ENCODE peak calls at places on chromosomes 5 and 9, in nine cellular contexts. One of them, this sample, is unnamed.

GRCh38 chr9:84970432-84970831 is 300.9 kb downstream of the NTRK2 start:
- DNase-seq in stomach: peak
- DNase-seq in heart left ventricle: no peak
- DNase-seq in HFFc6: no peak
- DNase-seq in foreskin fibroblast: peak
- DNase-seq in Calu3: peak
- DNase-seq in cardiac fibroblast: no peak
- DNase-seq in GM06990: no peak
- DNase-seq in GM12865: no peak
- DNase-seq in this sample: no peak

GRCh38 chr5:160183075-160183474 is 46.2 kb upstream of the FABP6 start:
- DNase-seq in heart left ventricle: no peak
- DNase-seq in HFFc6: no peak
- DNase-seq in GM12865: no peak
- DNase-seq in foreskin fibroblast: peak
- DNase-seq in stomach: no peak
- DNase-seq in GM06990: no peak
- DNase-seq in Calu3: no peak
- DNase-seq in cardiac fibroblast: no peak
- DNase-seq in this sample: no peak

GRCh38 chr5:9188131-9188530 is 357.7 kb downstream of the SEMA5A start:
- DNase-seq in foreskin fibroblast: peak
- DNase-seq in GM12865: peak
- DNase-seq in stomach: no peak
- DNase-seq in Calu3: no peak
- DNase-seq in heart left ventricle: no peak
- DNase-seq in HFFc6: peak
- DNase-seq in GM06990: no peak
- DNase-seq in cardiac fibroblast: peak
- DNase-seq in this sample: peak

GRCh38 chr9:71984388-71985069 is 73.1 kb downstream of the C9orf85 start:
- DNase-seq in foreskin fibroblast: peak
- DNase-seq in HFFc6: peak
- DNase-seq in Calu3: no peak
- DNase-seq in GM12865: no peak
- DNase-seq in stomach: no peak
- DNase-seq in heart left ventricle: peak
- DNase-seq in GM06990: no peak
- DNase-seq in cardiac fibroblast: peak
- DNase-seq in this sample: peak

GRCh38 chr5:62450259-62450658 is 37.7 kb downstream of the IPO11 start:
- DNase-seq in foreskin fibroblast: no peak
- DNase-seq in cardiac fibroblast: no peak
- DNase-seq in Calu3: no peak
- DNase-seq in GM06990: no peak
- DNase-seq in GM12865: no peak
- DNase-seq in stomach: no peak
- DNase-seq in HFFc6: no peak
- DNase-seq in heart left ventricle: no peak
- DNase-seq in this sample: no peak

GRCh38 chr9:133715866-133716563 is 22.1 kb downstream of the SARDH start:
- DNase-seq in Calu3: no peak
- DNase-seq in GM06990: no peak
- DNase-seq in stomach: no peak
- DNase-seq in cardiac fibroblast: peak
- DNase-seq in GM12865: no peak
- DNase-seq in HFFc6: no peak
- DNase-seq in heart left ventricle: peak
- DNase-seq in foreskin fibroblast: no peak
- DNase-seq in this sample: no peak

GRCh38 chr9:132590318-132591182 is 8.1 kb downstream of the BARHL1 start:
- DNase-seq in heart left ventricle: no peak
- DNase-seq in GM12865: no peak
- DNase-seq in Calu3: no peak
- DNase-seq in foreskin fibroblast: no peak
- DNase-seq in cardiac fibroblast: no peak
- DNase-seq in stomach: no peak
- DNase-seq in HFFc6: no peak
- DNase-seq in GM06990: no peak
- DNase-seq in this sample: no peak

GRCh38 chr9:438961-439768 is 224.5 kb downstream of the DOCK8 start:
- DNase-seq in foreskin fibroblast: no peak
- DNase-seq in GM12865: no peak
- DNase-seq in heart left ventricle: peak
- DNase-seq in GM06990: no peak
- DNase-seq in Calu3: no peak
- DNase-seq in cardiac fibroblast: peak
- DNase-seq in HFFc6: no peak
- DNase-seq in stomach: no peak
- DNase-seq in this sample: no peak

GRCh38 chr5:180605554-180606214 is 14.4 kb upstream of the SCGB3A1 start:
- DNase-seq in HFFc6: peak
- DNase-seq in GM06990: no peak
- DNase-seq in Calu3: peak
- DNase-seq in cardiac fibroblast: peak
- DNase-seq in foreskin fibroblast: peak
- DNase-seq in stomach: peak
- DNase-seq in GM12865: peak
- DNase-seq in heart left ventricle: no peak
- DNase-seq in this sample: peak

GRCh38 chr5:72067682-72068470 is 39.4 kb upstream of the MAP1B start:
- DNase-seq in heart left ventricle: no peak
- DNase-seq in HFFc6: peak
- DNase-seq in cardiac fibroblast: peak
- DNase-seq in GM06990: no peak
- DNase-seq in GM12865: no peak
- DNase-seq in foreskin fibroblast: peak
- DNase-seq in Calu3: peak
- DNase-seq in stomach: no peak
- DNase-seq in this sample: peak

GRCh38 chr9:136268776-136269175 is 23.2 kb upstream of the QSOX2 start:
- DNase-seq in GM12865: no peak
- DNase-seq in foreskin fibroblast: no peak
- DNase-seq in Calu3: no peak
- DNase-seq in cardiac fibroblast: no peak
- DNase-seq in heart left ventricle: no peak
- DNase-seq in HFFc6: no peak
- DNase-seq in GM06990: no peak
- DNase-seq in stomach: no peak
- DNase-seq in this sample: no peak

GRCh38 chr9:136264803-136265405 is 19.3 kb upstream of the QSOX2 start:
- DNase-seq in foreskin fibroblast: no peak
- DNase-seq in stomach: no peak
- DNase-seq in Calu3: no peak
- DNase-seq in GM06990: no peak
- DNase-seq in heart left ventricle: no peak
- DNase-seq in cardiac fibroblast: no peak
- DNase-seq in GM12865: no peak
- DNase-seq in HFFc6: no peak
- DNase-seq in this sample: no peak

GRCh38 chr9:136265561-136266355 is 20.1 kb upstream of the QSOX2 start:
- DNase-seq in GM06990: no peak
- DNase-seq in cardiac fibroblast: no peak
- DNase-seq in foreskin fibroblast: no peak
- DNase-seq in HFFc6: no peak
- DNase-seq in heart left ventricle: no peak
- DNase-seq in stomach: no peak
- DNase-seq in GM12865: no peak
- DNase-seq in Calu3: no peak
- DNase-seq in this sample: no peak

GRCh38 chr9:136268318-136268717 is 22.7 kb upstream of the QSOX2 start:
- DNase-seq in foreskin fibroblast: peak
- DNase-seq in heart left ventricle: no peak
- DNase-seq in Calu3: no peak
- DNase-seq in cardiac fibroblast: peak
- DNase-seq in stomach: no peak
- DNase-seq in HFFc6: no peak
- DNase-seq in GM06990: no peak
- DNase-seq in GM12865: no peak
- DNase-seq in this sample: no peak

DNA sequence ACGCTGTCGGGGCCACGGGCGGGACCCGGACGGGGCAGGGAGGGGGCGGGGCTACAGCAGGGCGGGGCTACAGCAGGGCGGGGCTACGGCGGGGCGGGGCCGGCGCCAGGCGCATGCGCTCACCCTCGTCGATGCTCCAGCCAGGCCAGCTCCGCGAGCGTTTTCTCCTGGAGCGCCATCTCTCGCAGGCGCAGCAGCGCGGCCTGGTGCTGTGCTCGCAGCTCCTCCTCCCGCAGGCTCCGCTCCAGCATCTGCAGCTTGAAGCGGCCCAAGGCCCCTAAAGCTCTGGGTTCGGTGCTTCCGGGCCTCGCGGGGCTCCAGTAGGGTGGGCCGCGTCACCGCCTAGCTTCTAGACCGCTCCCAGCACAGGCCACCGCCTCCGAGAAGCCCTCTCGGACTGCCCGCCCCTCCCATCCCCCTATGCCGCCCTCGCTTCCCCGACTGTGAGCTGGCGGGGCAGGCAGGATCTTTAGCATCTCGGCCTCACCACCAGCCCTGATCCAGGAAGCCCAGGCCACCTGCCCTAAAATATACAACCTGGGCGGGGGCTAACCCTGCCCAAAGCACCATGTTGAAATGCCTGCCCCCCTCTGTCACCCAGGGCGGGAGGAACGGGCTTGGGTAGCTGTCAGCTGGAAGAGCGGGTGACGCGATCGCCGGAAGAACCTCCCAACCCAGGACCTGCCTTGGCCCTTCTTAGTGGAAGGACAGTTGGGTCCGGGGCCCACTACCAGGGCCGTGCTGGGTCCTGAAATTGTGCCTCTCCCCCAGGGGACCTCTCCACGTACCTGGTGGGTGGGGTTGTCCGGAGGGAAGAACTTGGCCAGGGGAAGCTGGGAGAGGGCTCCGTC is 21.9 kb upstream of the QSOX2 start:
- DNase-seq in Calu3: peak
- DNase-seq in stomach: peak
- DNase-seq in HFFc6: peak
- DNase-seq in cardiac fibroblast: peak
- DNase-seq in GM06990: peak
- DNase-seq in heart left ventricle: peak
- DNase-seq in foreskin fibroblast: peak
- DNase-seq in GM12865: peak
- DNase-seq in this sample: peak
- TF ChIP-seq CTCF in Calu3: no peak
- TF ChIP-seq CTCF in stomach: no peak
- TF ChIP-seq CTCF in HFFc6: peak
- TF ChIP-seq CTCF in cardiac fibroblast: peak
- TF ChIP-seq CTCF in GM06990: peak
- TF ChIP-seq CTCF in heart left ventricle: no peak
- TF ChIP-seq CTCF in foreskin fibroblast: peak
- TF ChIP-seq CTCF in GM12865: peak
- TF ChIP-seq CTCF in this sample: peak

DNA sequence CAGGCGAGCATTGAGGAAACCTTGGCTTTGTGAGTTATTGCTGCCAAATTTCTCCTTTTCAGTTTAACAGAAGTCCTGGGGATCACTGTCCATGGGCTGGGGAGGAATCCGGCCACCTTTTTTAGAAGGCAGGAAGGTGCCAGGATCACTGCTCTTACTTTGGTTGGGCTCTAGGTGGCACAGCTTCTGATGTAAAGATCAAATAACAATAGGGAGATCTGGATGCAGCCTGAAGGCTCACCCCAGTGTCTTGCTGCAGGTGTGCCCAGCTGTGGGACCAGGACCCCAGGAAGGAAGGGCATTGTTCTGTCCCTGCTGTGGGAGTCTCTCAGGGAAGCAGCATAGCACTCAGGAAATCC is 69.5 kb downstream of the DAB2IP start:
- DNase-seq in GM06990: no peak
- DNase-seq in stomach: no peak
- DNase-seq in HFFc6: no peak
- DNase-seq in heart left ventricle: no peak
- DNase-seq in Calu3: no peak
- DNase-seq in cardiac fibroblast: no peak
- DNase-seq in GM12865: no peak
- DNase-seq in foreskin fibroblast: peak
- DNase-seq in this sample: no peak
- TF ChIP-seq CTCF in GM06990: peak
- TF ChIP-seq CTCF in stomach: no peak
- TF ChIP-seq CTCF in HFFc6: peak
- TF ChIP-seq CTCF in heart left ventricle: no peak
- TF ChIP-seq CTCF in Calu3: no peak
- TF ChIP-seq CTCF in cardiac fibroblast: no peak
- TF ChIP-seq CTCF in GM12865: no peak
- TF ChIP-seq CTCF in foreskin fibroblast: no peak
- TF ChIP-seq CTCF in this sample: peak

GRCh38 chr9:21395778-21396717 is 10.8 kb upstream of the IFNA2 start:
- DNase-seq in stomach: peak
- DNase-seq in GM12865: peak
- DNase-seq in cardiac fibroblast: peak
- DNase-seq in GM06990: peak
- DNase-seq in foreskin fibroblast: peak
- DNase-seq in HFFc6: no peak
- DNase-seq in heart left ventricle: peak
- DNase-seq in Calu3: peak
- DNase-seq in this sample: no peak
- TF ChIP-seq CTCF in stomach: peak
- TF ChIP-seq CTCF in GM12865: peak
- TF ChIP-seq CTCF in cardiac fibroblast: peak
- TF ChIP-seq CTCF in GM06990: peak
- TF ChIP-seq CTCF in foreskin fibroblast: peak
- TF ChIP-seq CTCF in HFFc6: peak
- TF ChIP-seq CTCF in heart left ventricle: peak
- TF ChIP-seq CTCF in Calu3: peak
- TF ChIP-seq CTCF in this sample: peak

GRCh38 chr5:90135979-90136378 is 273.6 kb downstream of the CETN3 start:
- DNase-seq in GM12865: peak
- DNase-seq in GM06990: no peak
- DNase-seq in foreskin fibroblast: no peak
- DNase-seq in heart left ventricle: no peak
- DNase-seq in HFFc6: no peak
- DNase-seq in Calu3: peak
- DNase-seq in stomach: no peak
- DNase-seq in cardiac fibroblast: no peak
- DNase-seq in this sample: no peak
- TF ChIP-seq CTCF in GM12865: peak
- TF ChIP-seq CTCF in GM06990: peak
- TF ChIP-seq CTCF in foreskin fibroblast: no peak
- TF ChIP-seq CTCF in heart left ventricle: no peak
- TF ChIP-seq CTCF in HFFc6: no peak
- TF ChIP-seq CTCF in Calu3: no peak
- TF ChIP-seq CTCF in stomach: no peak
- TF ChIP-seq CTCF in cardiac fibroblast: no peak
- TF ChIP-seq CTCF in this sample: no peak

GRCh38 chr9:20407013-20407412 is 215.3 kb downstream of the MLLT3 start:
- DNase-seq in GM12865: no peak
- DNase-seq in heart left ventricle: no peak
- DNase-seq in GM06990: no peak
- DNase-seq in stomach: no peak
- DNase-seq in HFFc6: no peak
- DNase-seq in Calu3: no peak
- DNase-seq in cardiac fibroblast: no peak
- DNase-seq in foreskin fibroblast: peak
- DNase-seq in this sample: no peak
- TF ChIP-seq CTCF in GM12865: no peak
- TF ChIP-seq CTCF in heart left ventricle: no peak
- TF ChIP-seq CTCF in GM06990: no peak
- TF ChIP-seq CTCF in stomach: no peak
- TF ChIP-seq CTCF in HFFc6: peak
- TF ChIP-seq CTCF in Calu3: no peak
- TF ChIP-seq CTCF in cardiac fibroblast: no peak
- TF ChIP-seq CTCF in foreskin fibroblast: no peak
- TF ChIP-seq CTCF in this sample: peak

This sample was measured in AG09309.